ENCODE peak calls at places on chromosomes 13 and 19, in five cellular contexts. One of them, this sample, is unnamed.

GRCh38 chr19:8363803-8364771 is at the start of gene ANGPTL4:
- DNase-seq in breast epithelium: peak
- DNase-seq in lower leg skin: peak
- DNase-seq in upper lobe of left lung: peak
- DNase-seq in heart left ventricle: peak
- DNase-seq in this sample: peak

GRCh38 chr19:47356900-47357299 is 7.8 kb downstream of the DHX34 start:
- DNase-seq in breast epithelium: no peak
- DNase-seq in lower leg skin: no peak
- DNase-seq in upper lobe of left lung: no peak
- DNase-seq in heart left ventricle: no peak
- DNase-seq in this sample: no peak

GRCh38 chr19:10183926-10184325 is 10.8 kb downstream of the DNMT1 start:
- DNase-seq in breast epithelium: no peak
- DNase-seq in lower leg skin: no peak
- DNase-seq in upper lobe of left lung: no peak
- DNase-seq in heart left ventricle: no peak
- DNase-seq in this sample: no peak

GRCh38 chr13:106847049-106847448 is 279.1 kb upstream of the ARGLU1 start:
- DNase-seq in breast epithelium: no peak
- DNase-seq in lower leg skin: no peak
- DNase-seq in upper lobe of left lung: no peak
- DNase-seq in heart left ventricle: no peak
- DNase-seq in this sample: no peak

GRCh38 chr19:18233224-18233825 is 7.1 kb upstream of the PDE4C start:
- DNase-seq in breast epithelium: no peak
- DNase-seq in lower leg skin: no peak
- DNase-seq in upper lobe of left lung: peak
- DNase-seq in heart left ventricle: peak
- DNase-seq in this sample: peak

GRCh38 chr19:289651-290538 is 1.3 kb downstream of the PLPP2 start:
- DNase-seq in breast epithelium: peak
- DNase-seq in lower leg skin: peak
- DNase-seq in upper lobe of left lung: no peak
- DNase-seq in heart left ventricle: no peak
- DNase-seq in this sample: no peak

GRCh38 chr13:114044486-114044885 is 70.6 kb upstream of the C13orf46 start:
- DNase-seq in breast epithelium: peak
- DNase-seq in lower leg skin: no peak
- DNase-seq in upper lobe of left lung: peak
- DNase-seq in heart left ventricle: no peak
- DNase-seq in this sample: no peak

GRCh38 chr13:26749285-26749684 is 11.3 kb downstream of the GPR12 start:
- DNase-seq in breast epithelium: no peak
- DNase-seq in lower leg skin: no peak
- DNase-seq in upper lobe of left lung: no peak
- DNase-seq in heart left ventricle: no peak
- DNase-seq in this sample: no peak

GRCh38 chr19:40139533-40140287 is 49.0 kb upstream of the ZNF780A start:
- DNase-seq in breast epithelium: no peak
- DNase-seq in lower leg skin: no peak
- DNase-seq in upper lobe of left lung: no peak
- DNase-seq in heart left ventricle: no peak
- DNase-seq in this sample: no peak

GRCh38 chr13:48798180-48798579 is 144.5 kb downstream of the CYSLTR2 start:
- DNase-seq in breast epithelium: no peak
- DNase-seq in lower leg skin: no peak
- DNase-seq in upper lobe of left lung: no peak
- DNase-seq in heart left ventricle: no peak
- DNase-seq in this sample: no peak

GRCh38 chr13:45121421-45121820 is 1.1 kb downstream of the GTF2F2 start:
- DNase-seq in breast epithelium: no peak
- DNase-seq in lower leg skin: no peak
- DNase-seq in upper lobe of left lung: no peak
- DNase-seq in heart left ventricle: no peak
- DNase-seq in this sample: no peak

GRCh38 chr13:84126671-84127171 is 244.4 kb upstream of the SLITRK1 start:
- DNase-seq in breast epithelium: no peak
- DNase-seq in lower leg skin: no peak
- DNase-seq in upper lobe of left lung: peak
- DNase-seq in heart left ventricle: no peak
- DNase-seq in this sample: no peak

GRCh38 chr19:47268028-47268427 is 6.7 kb upstream of the INAFM1 start:
- DNase-seq in breast epithelium: no peak
- DNase-seq in lower leg skin: no peak
- DNase-seq in upper lobe of left lung: no peak
- DNase-seq in heart left ventricle: no peak
- DNase-seq in this sample: no peak

GRCh38 chr19:45498411-45499195 is at the start of gene PPM1N:
- DNase-seq in breast epithelium: no peak
- DNase-seq in lower leg skin: no peak
- DNase-seq in upper lobe of left lung: peak
- DNase-seq in heart left ventricle: no peak
- DNase-seq in this sample: no peak

GRCh38 chr13:91450913-91451312 is 52.5 kb downstream of the GPC5 start:
- DNase-seq in breast epithelium: no peak
- DNase-seq in lower leg skin: no peak
- DNase-seq in upper lobe of left lung: no peak
- DNase-seq in heart left ventricle: no peak
- DNase-seq in this sample: no peak
- TF ChIP-seq POLR2A in breast epithelium: no peak
- TF ChIP-seq POLR2A in lower leg skin: no peak
- TF ChIP-seq POLR2A in upper lobe of left lung: no peak
- TF ChIP-seq POLR2A in heart left ventricle: no peak
- TF ChIP-seq POLR2A in this sample: no peak

GRCh38 chr13:28984825-28985224 is 164.7 kb downstream of the MTUS2 start:
- DNase-seq in breast epithelium: no peak
- DNase-seq in lower leg skin: no peak
- DNase-seq in upper lobe of left lung: no peak
- DNase-seq in heart left ventricle: no peak
- DNase-seq in this sample: no peak
- H3K4me3 ChIP-seq in breast epithelium: no peak
- H3K4me3 ChIP-seq in lower leg skin: no peak
- H3K4me3 ChIP-seq in upper lobe of left lung: no peak
- H3K4me3 ChIP-seq in heart left ventricle: no peak
- H3K4me3 ChIP-seq in this sample: no peak

GRCh38 chr19:1393841-1394240 is 7.5 kb downstream of the GAMT start:
- DNase-seq in breast epithelium: no peak
- DNase-seq in lower leg skin: no peak
- DNase-seq in upper lobe of left lung: no peak
- DNase-seq in heart left ventricle: no peak
- DNase-seq in this sample: no peak
- TF ChIP-seq POLR2A in breast epithelium: no peak
- TF ChIP-seq POLR2A in lower leg skin: no peak
- TF ChIP-seq POLR2A in upper lobe of left lung: no peak
- TF ChIP-seq POLR2A in heart left ventricle: no peak
- TF ChIP-seq POLR2A in this sample: no peak

GRCh38 chr13:98802999-98803666 is 50.7 kb upstream of the SLC15A1 start:
- DNase-seq in breast epithelium: no peak
- DNase-seq in lower leg skin: no peak
- DNase-seq in upper lobe of left lung: no peak
- DNase-seq in heart left ventricle: no peak
- DNase-seq in this sample: no peak

GRCh38 chr13:98810746-98811145 is 58.3 kb upstream of the SLC15A1 start:
- DNase-seq in breast epithelium: no peak
- DNase-seq in lower leg skin: no peak
- DNase-seq in upper lobe of left lung: no peak
- DNase-seq in heart left ventricle: no peak
- DNase-seq in this sample: no peak

GRCh38 chr13:98804336-98804855 is 51.9 kb upstream of the SLC15A1 start:
- DNase-seq in breast epithelium: no peak
- DNase-seq in lower leg skin: no peak
- DNase-seq in upper lobe of left lung: peak
- DNase-seq in heart left ventricle: no peak
- DNase-seq in this sample: no peak

GRCh38 chr13:98809345-98809777 is 56.9 kb upstream of the SLC15A1 start:
- DNase-seq in breast epithelium: no peak
- DNase-seq in lower leg skin: no peak
- DNase-seq in upper lobe of left lung: peak
- DNase-seq in heart left ventricle: no peak
- DNase-seq in this sample: no peak

DNA sequence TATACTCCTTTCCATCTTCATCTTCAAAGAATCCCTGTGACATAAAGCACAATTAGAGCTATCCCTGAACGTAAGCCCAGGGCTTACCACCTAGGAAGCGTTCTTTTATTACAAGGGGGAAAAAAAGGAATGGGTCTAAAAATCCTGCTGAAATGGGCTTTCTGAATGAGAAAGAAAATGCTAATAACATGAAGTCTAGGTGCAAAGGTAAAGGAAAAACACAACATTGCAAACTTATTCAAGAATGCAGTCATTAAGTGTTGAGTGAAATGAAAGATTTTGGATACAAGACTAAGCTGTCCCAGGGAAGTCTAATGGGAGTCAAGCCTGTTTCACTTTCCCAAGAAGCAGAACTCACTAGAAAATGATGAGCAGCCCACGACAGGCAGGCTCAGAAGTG is 55.3 kb upstream of the SLC15A1 start:
- DNase-seq in breast epithelium: no peak
- DNase-seq in lower leg skin: no peak
- DNase-seq in upper lobe of left lung: no peak
- DNase-seq in heart left ventricle: no peak
- DNase-seq in this sample: no peak
- H3K4me3 ChIP-seq in breast epithelium: no peak
- H3K4me3 ChIP-seq in lower leg skin: no peak
- H3K4me3 ChIP-seq in upper lobe of left lung: no peak
- H3K4me3 ChIP-seq in heart left ventricle: no peak
- H3K4me3 ChIP-seq in this sample: no peak

DNA sequence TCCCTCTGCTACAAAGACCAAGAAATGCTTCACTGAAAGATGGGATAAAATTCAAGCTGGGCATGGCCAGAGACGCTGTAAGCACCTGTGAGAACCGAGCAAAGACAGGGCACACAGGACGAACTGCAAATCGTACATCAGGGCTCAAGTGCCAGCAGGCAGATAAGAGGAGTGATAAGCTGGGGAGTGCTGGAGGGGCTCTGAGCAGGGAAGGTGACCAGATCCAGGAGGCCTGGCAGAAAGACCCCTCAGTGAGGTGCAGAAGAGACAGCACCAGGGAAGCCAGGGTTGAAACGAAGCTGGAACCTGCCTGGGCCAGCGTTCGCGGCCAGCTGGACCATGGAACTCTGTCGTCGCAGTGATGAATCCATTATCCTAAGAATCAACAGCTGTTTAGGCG is 10.2 kb downstream of the RAB20 start:
- DNase-seq in breast epithelium: no peak
- DNase-seq in lower leg skin: no peak
- DNase-seq in upper lobe of left lung: no peak
- DNase-seq in heart left ventricle: no peak
- DNase-seq in this sample: no peak
- TF ChIP-seq POLR2A in breast epithelium: no peak
- TF ChIP-seq POLR2A in lower leg skin: no peak
- TF ChIP-seq POLR2A in upper lobe of left lung: no peak
- TF ChIP-seq POLR2A in heart left ventricle: no peak
- TF ChIP-seq POLR2A in this sample: no peak

GRCh38 chr13:108342369-108343289 is 73.1 kb downstream of the TNFSF13B start:
- DNase-seq in breast epithelium: no peak
- DNase-seq in lower leg skin: no peak
- DNase-seq in upper lobe of left lung: no peak
- DNase-seq in heart left ventricle: no peak
- DNase-seq in this sample: no peak
- H3K4me3 ChIP-seq in breast epithelium: no peak
- H3K4me3 ChIP-seq in lower leg skin: no peak
- H3K4me3 ChIP-seq in upper lobe of left lung: no peak
- H3K4me3 ChIP-seq in heart left ventricle: no peak
- H3K4me3 ChIP-seq in this sample: no peak

This sample was measured in adrenal gland.